ENCODE peak calls at places on chromosomes 11 and 22, in ten cellular contexts. G is RWPE1; U is GM23338; F is activated T-helper 1 cell treated with anti-CD3 and anti-CD28 coated beads, Interleukin-2, amount 50 U/mL, for 16 hours; Q is pancreas; T is fibroblast of the conjunctiva; I is H7; V is anterior cingulate cortex; N is IMR-90; C is HuH-7.5. L is an unnamed sample.

GRCh38 chr11:130514316-130514715 is 65.9 kb downstream of the ADAMTS15 start:
- DNase-seq in T (no peak), I (no peak), G (no peak), Q (no peak), N (peak), U (no peak), F (no peak), C (no peak), V (no peak), L (no peak)

GRCh38 chr22:17562906-17563870 is at the start of gene SLC25A18:
- DNase-seq in G (no peak), V (peak), U (peak), F (no peak), N (no peak), Q (no peak), C (peak), T (no peak), I (peak), L (no peak)

GRCh38 chr11:76067099-76067498 is 139.2 kb downstream of the WNT11 start:
- DNase-seq in C (no peak), U (no peak), G (no peak), N (peak), F (no peak), Q (no peak), T (no peak), V (no peak), I (no peak), L (no peak)

GRCh38 chr11:72352859-72353551 is 81.3 kb downstream of the CLPB start:
- DNase-seq in G (no peak), T (peak), V (no peak), F (no peak), Q (no peak), I (peak), N (peak), C (no peak), U (peak), L (no peak)

GRCh38 chr22:43014062-43014875 is 680 bp downstream of the PACSIN2 start:
- DNase-seq in U (peak), N (no peak), G (peak), I (peak), V (no peak), Q (peak), C (no peak), T (no peak), F (no peak), L (peak)

GRCh38 chr11:56977324-56977723 is 11.4 kb upstream of the OR5AK2 start:
- DNase-seq in T (no peak), Q (no peak), U (no peak), F (no peak), G (no peak), C (no peak), N (no peak), V (no peak), I (no peak), L (no peak)

GRCh38 chr11:33942954-33943353 is 51.1 kb upstream of the LMO2 start:
- DNase-seq in N (peak), F (no peak), I (no peak), U (no peak), C (no peak), G (peak), V (no peak), T (peak), Q (no peak), L (no peak)

GRCh38 chr11:2769779-2770555 is 70.2 kb upstream of the KCNQ1OT1 start:
- DNase-seq in F (no peak), T (no peak), I (peak), C (no peak), V (no peak), G (no peak), Q (no peak), U (no peak), N (no peak), L (no peak)

GRCh38 chr11:101436511-101437142 is 147.2 kb downstream of the TRPC6 start:
- DNase-seq in F (no peak), U (peak), T (no peak), Q (no peak), I (peak), G (peak), C (no peak), N (peak), V (no peak), L (no peak)